ENCODE peak calls at places on chromosomes 6 and 20, in eight cellular contexts. U is HFFc6, W is tibial artery, B is IMR-90, L is endothelial cell, C is coronary artery, I is heart left ventricle, F is GM12864. Q is an unnamed sample.
A peak's percentile ranks its signal among the peaks of the same experiment; 100 is the strongest.

GRCh38 chr20:5078399-5078958 is 41.3 kb downstream of the PCNA start:
- DNase-seq in W (peak; percentile 76), I (peak; percentile 61), F (peak; percentile 97), L (no peak), U (no peak), B (peak; percentile 66), C (no peak), Q (peak; percentile 84)

GRCh38 chr20:63417213-63418120 is 55.0 kb downstream of the KCNQ2 start:
- DNase-seq in I (no peak), F (no peak), B (no peak), C (no peak), U (no peak), L (no peak), W (no peak), Q (no peak)

GRCh38 chr20:56826971-56827645 is 198.0 kb downstream of the TFAP2C start:
- DNase-seq in W (no peak), F (no peak), I (no peak), U (peak; percentile 85), L (no peak), B (no peak), C (no peak), Q (no peak)

GRCh38 chr6:46985943-46986342 is 56.2 kb downstream of the ADGRF1 start:
- DNase-seq in F (no peak), B (no peak), W (no peak), C (no peak), L (no peak), I (no peak), U (no peak), Q (no peak)

GRCh38 chr20:10524643-10525042 is 89.5 kb downstream of the SLX4IP start:
- DNase-seq in F (no peak), B (no peak), U (peak; percentile 32), W (no peak), I (no peak), L (no peak), C (no peak), Q (no peak)

GRCh38 chr6:102619585-102619984 is 1226.1 kb downstream of the GRIK2 start:
- DNase-seq in B (peak; percentile 1), L (peak; percentile 11), W (no peak), I (no peak), U (no peak), C (no peak), F (no peak), Q (peak; percentile 2)

GRCh38 chr20:39047417-39047985 is 85.4 kb downstream of the DHX35 start:
- DNase-seq in L (no peak), F (no peak), I (no peak), W (peak; percentile 60), C (no peak), U (no peak), B (no peak), Q (no peak)

GRCh38 chr20:58794510-58795180 is 56.1 kb downstream of the GNAS-AS1 start:
- DNase-seq in U (no peak), I (no peak), B (no peak), W (no peak), F (no peak), C (no peak), L (no peak), Q (no peak)

GRCh38 chr20:62133864-62134263 is 9.3 kb downstream of the PSMA7 start:
- DNase-seq in W (no peak), L (no peak), I (no peak), B (no peak), F (no peak), C (peak; percentile 71), U (no peak), Q (no peak)

GRCh38 chr20:52564594-52564993 is 373.0 kb upstream of the ZFP64 start:
- DNase-seq in B (no peak), U (no peak), I (no peak), W (no peak), C (no peak), F (no peak), L (no peak), Q (no peak)

GRCh38 chr6:108263371-108263770 is 2.5 kb upstream of the SNX3 start:
- DNase-seq in F (no peak), C (no peak), L (no peak), U (no peak), W (no peak), I (no peak), B (no peak), Q (no peak)

GRCh38 chr6:108260126-108260808 is 573 bp downstream of the SNX3 start:
- DNase-seq in L (no peak), U (peak; percentile 22), C (no peak), W (no peak), B (peak; percentile 45), I (peak; percentile 39), F (no peak), Q (peak; percentile 64)

DNA sequence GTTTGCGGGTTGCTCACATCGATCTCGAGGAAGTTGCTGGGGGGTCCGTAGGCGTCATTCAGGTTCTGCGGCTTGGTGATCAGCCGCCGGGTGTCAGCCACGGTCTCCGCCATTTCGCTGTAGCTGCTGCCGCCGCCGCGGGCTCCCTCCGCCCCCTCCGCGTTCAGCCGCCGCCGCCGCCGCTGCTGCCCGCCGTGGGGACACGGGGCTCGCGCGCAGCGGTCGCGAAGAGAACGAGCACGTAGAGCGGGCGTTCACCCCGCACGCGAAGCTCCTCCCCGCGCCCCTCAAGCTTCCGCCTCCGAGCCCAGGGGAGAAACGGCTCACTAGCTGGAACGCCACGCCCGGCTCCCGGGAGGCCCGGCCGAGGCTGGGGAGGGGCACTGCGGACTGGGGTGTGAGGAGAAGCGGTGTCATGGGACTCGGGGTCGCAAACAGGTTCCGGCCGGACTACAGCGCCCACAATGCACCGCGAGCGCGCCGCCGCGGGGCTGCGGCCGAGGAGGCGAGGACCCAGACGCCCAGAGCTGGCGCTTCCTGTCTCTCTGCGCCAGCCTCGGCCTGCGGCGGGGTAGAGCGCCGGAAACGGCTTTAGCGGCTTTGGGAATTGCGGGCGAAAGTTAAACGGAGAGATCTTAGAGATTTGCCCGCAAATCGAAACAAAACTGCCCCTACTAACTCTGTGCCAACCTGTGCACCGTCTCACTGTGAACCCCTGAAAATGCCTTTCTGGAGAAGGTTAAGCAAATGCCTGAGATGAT is at the start of gene SNX3:
- DNase-seq in C (peak; percentile 99), L (peak; percentile 96), W (peak; percentile 98), U (peak; percentile 97), B (peak; percentile 96), F (peak; percentile 93), I (peak; percentile 96), Q (peak; percentile 97)
- TF ChIP-seq CTCF in C (no peak), L (no peak), W (no peak), U (no peak), B (peak; percentile 23), F (no peak), I (no peak), Q (no peak)

DNA sequence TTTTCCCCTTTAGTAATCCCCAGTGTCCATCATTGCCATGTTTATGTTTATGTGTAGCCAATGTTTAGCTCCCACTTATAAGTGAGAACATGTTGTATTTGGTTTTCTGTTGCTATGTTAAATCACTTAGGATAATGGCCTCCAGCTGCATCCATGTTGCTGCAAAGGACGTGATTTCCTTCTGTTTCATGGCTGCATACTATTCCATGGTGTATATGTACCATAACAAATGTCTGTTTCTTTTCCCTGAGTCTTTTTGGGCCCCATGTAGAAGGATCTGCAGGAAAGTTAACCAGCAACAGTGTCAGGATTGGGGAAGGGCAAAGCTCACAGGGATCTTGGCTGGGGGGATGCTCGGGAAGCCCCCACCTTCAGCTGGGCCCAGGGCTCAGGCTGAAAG is 64.3 kb upstream of the SULF2 start:
- DNase-seq in B (no peak), F (no peak), U (no peak), L (no peak), W (no peak), C (no peak), I (no peak), Q (no peak)
- TF ChIP-seq CTCF in B (no peak), F (no peak), U (no peak), L (no peak), W (no peak), C (no peak), I (no peak), Q (no peak)

GRCh38 chr20:47382746-47383145 is 26.2 kb upstream of the ZMYND8 start:
- DNase-seq in B (no peak), C (no peak), F (no peak), U (no peak), I (no peak), L (no peak), W (no peak), Q (no peak)

GRCh38 chr20:47380481-47380880 is 24.0 kb upstream of the ZMYND8 start:
- DNase-seq in C (no peak), U (no peak), F (no peak), I (no peak), B (peak; percentile 35), W (no peak), L (no peak), Q (no peak)

GRCh38 chr20:47379433-47380150 is 23.1 kb upstream of the ZMYND8 start:
- DNase-seq in W (no peak), B (peak; percentile 97), U (peak; percentile 72), I (no peak), C (no peak), L (no peak), F (no peak), Q (no peak)

GRCh38 chr20:47373206-47373722 is 16.8 kb upstream of the ZMYND8 start:
- DNase-seq in U (no peak), B (no peak), C (no peak), W (no peak), L (no peak), I (no peak), F (no peak), Q (no peak)

DNA sequence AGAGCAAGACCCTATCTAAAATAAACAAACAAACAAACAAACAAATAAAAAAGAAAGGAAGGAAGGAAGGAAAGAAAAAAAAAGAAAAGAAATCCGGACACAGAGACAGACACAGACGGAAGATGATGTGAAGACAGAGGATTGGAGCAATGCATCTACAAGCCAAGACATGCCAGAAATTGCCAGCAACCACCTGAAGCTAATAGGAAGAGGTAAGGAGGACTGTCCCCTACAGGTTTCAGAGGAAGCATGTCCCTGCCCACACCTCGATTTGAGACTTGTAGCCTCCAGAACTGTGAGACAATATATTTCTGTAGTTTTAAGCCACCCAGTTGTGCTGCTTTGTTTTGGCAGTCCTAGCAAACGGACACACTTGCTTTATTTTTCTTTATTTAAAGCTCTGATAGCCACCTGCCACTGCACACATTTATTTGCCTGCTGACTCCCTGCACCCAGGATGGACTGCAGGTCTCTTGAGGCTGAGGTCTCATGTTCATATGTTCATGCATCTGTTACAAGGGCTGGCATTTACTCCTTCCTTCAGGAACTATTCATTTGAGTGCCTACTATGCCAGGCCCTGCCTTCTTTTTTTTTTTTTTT is 20.7 kb upstream of the ZMYND8 start:
- DNase-seq in C (no peak), L (no peak), F (no peak), W (no peak), B (no peak), U (no peak), I (no peak), Q (no peak)
- TF ChIP-seq CTCF in C (no peak), L (no peak), F (peak; percentile 10), W (no peak), B (no peak), U (no peak), I (no peak), Q (peak; percentile 6)

GRCh38 chr6:11675610-11676009 is 103.0 kb downstream of the ADTRP start:
- DNase-seq in L (no peak), U (peak; percentile 32), B (no peak), I (no peak), F (no peak), C (no peak), W (no peak), Q (no peak)
- TF ChIP-seq CTCF in L (no peak), U (peak; percentile 74), B (peak; percentile 24), I (no peak), F (peak; percentile 19), C (no peak), W (no peak), Q (no peak)

GRCh38 chr20:43188234-43188653 is 1.5 kb downstream of the PTPRT start:
- DNase-seq in B (no peak), L (no peak), F (no peak), I (no peak), W (no peak), U (no peak), C (no peak), Q (peak; percentile 25)
- TF ChIP-seq CTCF in B (no peak), L (no peak), F (no peak), I (no peak), W (no peak), U (no peak), C (no peak), Q (peak; percentile 0)